ENCODE peak calls at places on chromosomes 1 and 21, in five cellular contexts. One of them, this sample, is unnamed.

GRCh38 chr1:55311057-55311631 is 96.0 kb upstream of the USP24 start:
- DNase-seq in anterior cingulate cortex: no peak
- DNase-seq in CD8-positive, alpha-beta T cell: no peak
- DNase-seq in mesendoderm: no peak
- DNase-seq in NCI-H460: peak; percentile 35
- DNase-seq in this sample: no peak

GRCh38 chr1:81949421-81949820 is 148.7 kb downstream of the ADGRL2 start:
- DNase-seq in anterior cingulate cortex: no peak
- DNase-seq in CD8-positive, alpha-beta T cell: no peak
- DNase-seq in mesendoderm: peak; percentile 65
- DNase-seq in NCI-H460: no peak
- DNase-seq in this sample: no peak

GRCh38 chr1:192951961-192952460 is 107.1 kb downstream of the UCHL5 start:
- DNase-seq in anterior cingulate cortex: no peak
- DNase-seq in CD8-positive, alpha-beta T cell: no peak
- DNase-seq in mesendoderm: no peak
- DNase-seq in NCI-H460: peak; percentile 61
- DNase-seq in this sample: no peak

GRCh38 chr1:201450721-201451291 is 18.2 kb downstream of the PHLDA3 start:
- DNase-seq in anterior cingulate cortex: peak; percentile 25
- DNase-seq in CD8-positive, alpha-beta T cell: no peak
- DNase-seq in mesendoderm: peak; percentile 66
- DNase-seq in NCI-H460: no peak
- DNase-seq in this sample: no peak

GRCh38 chr1:206909167-206909882 is 12.1 kb downstream of the IL24 start:
- DNase-seq in anterior cingulate cortex: no peak
- DNase-seq in CD8-positive, alpha-beta T cell: peak; percentile 40
- DNase-seq in mesendoderm: peak; percentile 59
- DNase-seq in NCI-H460: no peak
- DNase-seq in this sample: peak; percentile 83

GRCh38 chr1:183876284-183876683 is 71.4 kb downstream of the RGL1 start:
- DNase-seq in anterior cingulate cortex: no peak
- DNase-seq in CD8-positive, alpha-beta T cell: no peak
- DNase-seq in mesendoderm: no peak
- DNase-seq in NCI-H460: no peak
- DNase-seq in this sample: no peak

GRCh38 chr1:212536586-212536985 is 72.0 kb upstream of the ATF3 start:
- DNase-seq in anterior cingulate cortex: no peak
- DNase-seq in CD8-positive, alpha-beta T cell: no peak
- DNase-seq in mesendoderm: no peak
- DNase-seq in NCI-H460: no peak
- DNase-seq in this sample: no peak

GRCh38 chr21:28959367-28960099 is 33.1 kb downstream of the LTN1 start:
- DNase-seq in anterior cingulate cortex: no peak
- DNase-seq in CD8-positive, alpha-beta T cell: no peak
- DNase-seq in mesendoderm: no peak
- DNase-seq in NCI-H460: no peak
- DNase-seq in this sample: no peak

GRCh38 chr1:25993197-25993951 is 4.5 kb downstream of the PAFAH2 start:
- DNase-seq in anterior cingulate cortex: no peak
- DNase-seq in CD8-positive, alpha-beta T cell: no peak
- DNase-seq in mesendoderm: no peak
- DNase-seq in NCI-H460: no peak
- DNase-seq in this sample: no peak

GRCh38 chr1:155044812-155045690 is 6.1 kb upstream of the ADAM15 start:
- DNase-seq in anterior cingulate cortex: peak; percentile 23
- DNase-seq in CD8-positive, alpha-beta T cell: peak; percentile 49
- DNase-seq in mesendoderm: peak; percentile 95
- DNase-seq in NCI-H460: peak; percentile 79
- DNase-seq in this sample: no peak

GRCh38 chr21:35136586-35137254 is 87.6 kb upstream of the RUNX1 start:
- DNase-seq in anterior cingulate cortex: no peak
- DNase-seq in CD8-positive, alpha-beta T cell: no peak
- DNase-seq in mesendoderm: peak; percentile 92
- DNase-seq in NCI-H460: peak; percentile 26
- DNase-seq in this sample: no peak

GRCh38 chr1:110229348-110230001 is 19.4 kb downstream of the KCNC4 start:
- DNase-seq in anterior cingulate cortex: no peak
- DNase-seq in CD8-positive, alpha-beta T cell: no peak
- DNase-seq in mesendoderm: no peak
- DNase-seq in NCI-H460: no peak
- DNase-seq in this sample: no peak

GRCh38 chr1:238223067-238223640 is 332.4 kb upstream of the ZP4 start:
- DNase-seq in anterior cingulate cortex: no peak
- DNase-seq in CD8-positive, alpha-beta T cell: no peak
- DNase-seq in mesendoderm: no peak
- DNase-seq in NCI-H460: no peak
- DNase-seq in this sample: no peak

This sample was measured in NCI-H1048.